ENCODE peak calls at places on chromosomes 4 and X, in four cellular contexts. D, X, J and Q are unnamed samples.
A peak's percentile ranks its signal among the peaks of the same experiment; 100 is the strongest.

GRCh38 chr4:60133414-60133813 is 1066.7 kb upstream of the ADGRL3 start:
- DNase-seq in D (no peak), J (no peak), X (no peak), Q (no peak)

GRCh38 chr4:65791111-65791806 is 121.0 kb upstream of the EPHA5 start:
- DNase-seq in X (no peak), D (no peak), J (no peak), Q (no peak)

GRCh38 chr4:68175562-68176155 is 46.0 kb upstream of the TMPRSS11F start:
- DNase-seq in D (peak; percentile 44), X (peak; percentile 10), J (peak; percentile 47), Q (no peak)

GRCh38 chr4:154399259-154399974 is 92.2 kb downstream of the DCHS2 start:
- DNase-seq in D (peak; percentile 10), J (no peak), X (peak; percentile 27), Q (no peak)

GRCh38 chrX:3044196-3044595 is 2.9 kb downstream of the ARSF start:
- DNase-seq in D (no peak), X (no peak), J (no peak), Q (no peak)

GRCh38 chr4:81504685-81505598 is 33.2 kb upstream of the RASGEF1B start:
- DNase-seq in D (no peak), X (no peak), J (no peak), Q (no peak)

GRCh38 chrX:15619053-15619772 is 18.5 kb upstream of the ACE2 start:
- DNase-seq in D (no peak), X (peak; percentile 1), J (no peak), Q (no peak)

GRCh38 chr4:99405433-99406115 is 29.6 kb downstream of the ADH7 start:
- DNase-seq in J (peak; percentile 60), D (peak; percentile 74), X (peak; percentile 2), Q (peak; percentile 90)

DNA sequence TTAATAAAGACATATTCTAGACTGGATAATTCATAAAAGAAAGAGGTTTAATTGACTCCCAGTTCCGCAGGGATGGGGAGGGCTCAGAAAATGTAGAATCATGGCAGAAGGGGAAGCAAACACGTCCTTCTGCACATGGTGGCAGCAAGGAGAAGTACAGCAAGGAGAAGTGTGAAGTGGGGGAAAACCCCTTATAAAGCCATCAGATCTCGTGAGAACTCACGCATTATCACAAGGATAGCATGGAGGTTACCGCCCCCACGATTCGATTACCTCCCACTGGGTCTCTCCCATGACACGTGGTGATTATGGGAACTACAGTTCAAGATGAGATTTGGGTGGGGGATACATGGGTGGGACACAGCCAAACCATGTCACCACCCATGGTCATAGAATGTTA is 58.3 kb downstream of the MTNR1A start:
- DNase-seq in D (no peak), X (no peak), J (no peak), Q (no peak)
- TF ChIP-seq PHF8 in D (no peak), X (no peak), J (no peak), Q (no peak)

GRCh38 chr4:3362431-3363287 is 69.8 kb downstream of the RGS12 start:
- DNase-seq in X (no peak), D (no peak), J (no peak), Q (peak; percentile 30)
- TF ChIP-seq PHF8 in X (no peak), D (no peak), J (no peak), Q (no peak)

GRCh38 chrX:25021132-25021498 is 5.3 kb upstream of the ARX start:
- DNase-seq in D (no peak), X (peak; percentile 37), J (no peak), Q (peak; percentile 48)
- TF ChIP-seq PHF8 in D (no peak), X (no peak), J (no peak), Q (no peak)

DNA sequence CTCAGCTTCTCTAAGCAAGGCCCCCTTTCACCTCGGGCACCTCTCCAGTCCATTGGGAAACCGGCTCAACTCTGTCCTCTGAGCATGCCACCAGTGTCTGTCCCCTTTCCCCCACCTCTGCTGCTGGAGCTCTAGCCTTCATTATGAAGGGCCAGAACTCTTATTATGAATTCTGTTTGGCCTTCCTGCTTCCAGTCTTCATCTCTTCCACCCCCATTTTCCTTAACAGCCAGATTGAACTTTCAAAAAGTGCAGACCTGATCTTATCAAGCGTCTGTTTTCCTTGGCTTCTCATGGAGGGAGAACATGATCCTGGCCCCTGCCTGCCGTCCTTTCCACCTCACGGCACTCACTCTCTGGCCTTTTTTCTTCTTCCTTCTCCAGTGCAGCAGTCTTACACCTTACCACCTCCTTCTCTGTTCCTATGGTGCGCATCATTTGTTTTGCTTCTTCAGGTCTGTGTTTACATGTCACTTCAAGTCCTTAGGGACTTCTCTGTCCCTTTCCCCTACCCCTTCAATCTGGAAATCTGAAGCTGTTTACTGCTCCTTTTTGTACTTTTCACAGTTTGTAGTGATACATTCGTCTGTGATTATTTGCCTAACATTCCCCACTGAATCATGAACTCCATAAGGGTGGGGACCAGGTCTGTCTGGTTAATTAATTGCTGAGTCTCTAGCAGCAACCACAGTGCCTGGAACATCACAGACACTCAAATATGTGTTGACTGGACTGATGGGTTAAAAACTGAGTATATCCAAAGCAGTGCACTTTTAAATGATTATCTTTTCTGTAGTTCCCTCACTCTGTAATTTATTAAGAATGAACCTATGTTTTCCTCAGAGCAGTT is 55.8 kb downstream of the FNIP2 start:
- DNase-seq in D (no peak), J (no peak), X (no peak), Q (no peak)
- TF ChIP-seq PHF8 in D (no peak), J (no peak), X (no peak), Q (no peak)

GRCh38 chr4:105994841-105995240 is 99.6 kb downstream of the NPNT start:
- DNase-seq in J (no peak), X (no peak), D (no peak), Q (no peak)

GRCh38 chr4:105991726-105992125 is 96.5 kb downstream of the NPNT start:
- DNase-seq in X (no peak), D (no peak), J (no peak), Q (no peak)

GRCh38 chr4:105990933-105991332 is 95.7 kb downstream of the NPNT start:
- DNase-seq in J (no peak), D (no peak), X (no peak), Q (no peak)

GRCh38 chr4:105994061-105994460 is 98.8 kb downstream of the NPNT start:
- DNase-seq in D (no peak), X (no peak), J (no peak), Q (no peak)

DNA sequence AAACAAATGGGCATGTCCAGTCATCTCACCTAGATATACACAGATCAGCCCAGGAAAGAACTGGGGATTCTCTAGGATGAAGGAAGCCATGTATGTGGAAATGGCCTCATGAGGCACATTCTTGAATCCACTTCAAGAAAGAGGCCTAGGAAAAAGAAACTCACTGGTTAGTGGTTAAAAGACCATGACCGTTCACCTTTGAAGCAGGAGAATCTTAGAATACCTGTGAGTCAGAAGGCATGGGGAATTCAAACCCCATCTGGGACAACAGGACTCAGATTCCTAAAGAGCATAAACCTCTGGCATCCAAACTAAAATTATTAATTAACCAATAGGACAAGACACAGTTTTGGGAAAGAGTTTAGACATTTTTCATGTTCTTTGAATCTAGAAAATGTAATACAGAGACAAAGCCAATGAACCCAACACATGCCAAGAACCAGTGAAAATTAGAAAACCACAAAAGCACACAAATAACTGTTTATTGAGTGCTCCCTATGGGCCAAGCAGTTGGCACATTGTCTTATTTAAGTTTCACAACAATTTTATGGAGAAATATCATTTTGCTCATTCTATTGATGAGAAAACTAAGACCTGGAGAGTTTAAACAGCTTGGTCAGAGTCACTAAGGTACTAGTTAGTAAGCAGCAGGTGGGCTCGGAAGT is 97.5 kb downstream of the NPNT start:
- DNase-seq in D (no peak), J (no peak), X (no peak), Q (no peak)
- TF ChIP-seq PHF8 in D (no peak), J (no peak), X (no peak), Q (no peak)

GRCh38 chrX:44775726-44776125 is 68.1 kb upstream of the DUSP21 start:
- DNase-seq in X (no peak), J (no peak), D (no peak), Q (no peak)

GRCh38 chrX:44767308-44767707 is 76.5 kb upstream of the DUSP21 start:
- DNase-seq in X (no peak), J (no peak), D (no peak), Q (no peak)

GRCh38 chrX:44765556-44765955 is 78.3 kb upstream of the DUSP21 start:
- DNase-seq in X (no peak), J (no peak), D (no peak), Q (no peak)

GRCh38 chrX:44770111-44770510 is 73.7 kb upstream of the DUSP21 start:
- DNase-seq in J (no peak), X (no peak), D (no peak), Q (no peak)
- TF ChIP-seq PHF8 in J (no peak), X (no peak), D (no peak), Q (no peak)

DNA sequence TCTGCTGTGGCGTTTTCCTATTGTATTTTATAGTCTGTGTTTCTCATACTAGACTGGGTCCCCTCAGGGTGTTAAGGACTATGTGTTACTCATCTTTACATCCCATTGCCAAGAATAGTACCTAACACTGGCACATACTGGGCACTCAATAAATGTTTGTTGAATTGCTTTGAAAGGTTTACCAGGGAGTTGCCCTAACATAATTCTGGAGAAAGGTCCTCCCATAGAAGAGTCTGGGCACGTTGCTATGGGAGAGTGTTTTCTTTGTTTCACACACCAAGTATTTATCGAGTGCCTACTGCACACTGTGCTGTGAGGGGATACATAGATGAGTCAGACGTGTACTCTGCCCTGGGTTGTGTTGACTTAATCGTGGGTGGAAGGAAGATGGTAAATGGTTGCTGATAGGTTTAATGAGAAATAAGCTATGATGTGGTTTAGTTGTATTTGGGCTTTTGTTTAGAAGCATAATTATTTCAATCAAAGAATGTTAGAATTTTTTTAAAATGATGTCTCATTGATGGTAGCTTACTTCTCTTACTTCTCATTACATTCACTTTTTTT is 42.9 kb downstream of the AFF1 start:
- DNase-seq in X (peak; percentile 76), D (peak; percentile 96), J (no peak), Q (no peak)
- TF ChIP-seq PHF8 in X (no peak), D (no peak), J (no peak), Q (no peak)

GRCh38 chrX:153773741-153774575 is 6.9 kb upstream of the SRPK3 start:
- DNase-seq in D (no peak), J (no peak), X (no peak), Q (no peak)

GRCh38 chrX:153775631-153776595 is 4.9 kb upstream of the SRPK3 start:
- DNase-seq in X (no peak), J (no peak), D (no peak), Q (no peak)

GRCh38 chrX:153774576-153775292 is 6.1 kb upstream of the SRPK3 start:
- DNase-seq in J (no peak), D (no peak), X (no peak), Q (no peak)

GRCh38 chrX:153776611-153777045 is 4.2 kb upstream of the SRPK3 start:
- DNase-seq in D (no peak), J (peak; percentile 88), X (no peak), Q (no peak)

DNA sequence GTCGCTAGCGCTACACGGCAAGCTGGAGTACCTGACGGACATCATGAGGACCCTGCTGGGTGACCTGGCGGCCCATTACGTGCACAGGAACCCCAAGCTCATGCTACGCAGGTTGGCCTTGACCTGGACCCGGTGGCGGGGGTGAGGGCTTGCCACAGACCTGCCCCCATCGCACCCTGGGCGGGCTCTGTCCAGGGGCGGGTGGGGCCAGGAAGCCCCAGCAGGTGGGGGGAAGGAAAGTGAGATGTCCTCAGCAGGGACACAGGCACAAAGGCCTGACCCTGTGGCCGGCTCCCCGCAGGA is 5.6 kb upstream of the SRPK3 start:
- DNase-seq in J (no peak), D (no peak), X (no peak), Q (no peak)
- TF ChIP-seq PHF8 in J (no peak), D (no peak), X (no peak), Q (no peak)